ENCODE peak calls at places on chromosomes 1 and 21, in seven cellular contexts. Z is CMK; U is Calu3; M is mesendoderm; T is RWPE2; W is left lung; L is CD8-positive, alpha-beta T cell. Y is an unnamed sample.

GRCh38 chr1:207355060-207355459 is 33.6 kb downstream of the CD55 start:
- DNase-seq in Z (no peak), U (no peak), M (no peak), T (no peak), W (no peak), L (no peak), Y (no peak)

GRCh38 chr1:180144659-180145357 is 9.9 kb upstream of the QSOX1 start:
- DNase-seq in Z (no peak), U (no peak), M (no peak), T (no peak), W (no peak), L (no peak), Y (no peak)

GRCh38 chr1:76477131-76477530 is 390.1 kb upstream of the ST6GALNAC5 start:
- DNase-seq in Z (no peak), U (no peak), M (no peak), T (no peak), W (no peak), L (no peak), Y (no peak)

GRCh38 chr21:32253215-32253641 is 25.6 kb downstream of the MIS18A start:
- DNase-seq in Z (no peak), U (no peak), M (no peak), T (no peak), W (no peak), L (no peak), Y (no peak)

GRCh38 chr1:147651466-147651865 is 18.9 kb downstream of the ACP6 start:
- DNase-seq in Z (no peak), U (no peak), M (peak), T (no peak), W (peak), L (no peak), Y (no peak)

GRCh38 chr1:206935491-206936067 is 10.7 kb downstream of the PIGR start:
- DNase-seq in Z (peak), U (peak), M (peak), T (no peak), W (no peak), L (peak), Y (no peak)

GRCh38 chr1:171441278-171441677 is 44.1 kb upstream of the PRRC2C start:
- DNase-seq in Z (no peak), U (no peak), M (no peak), T (no peak), W (no peak), L (no peak), Y (no peak)

GRCh38 chr1:183197762-183198161 is 11.7 kb downstream of the LAMC2 start:
- DNase-seq in Z (no peak), U (no peak), M (no peak), T (no peak), W (no peak), L (no peak), Y (no peak)

GRCh38 chr1:82139751-82140468 is 339.2 kb downstream of the ADGRL2 start:
- DNase-seq in Z (no peak), U (no peak), M (no peak), T (no peak), W (no peak), L (no peak), Y (no peak)

GRCh38 chr21:30014883-30015282 is 75.1 kb upstream of the GRIK1 start:
- DNase-seq in Z (no peak), U (no peak), M (no peak), T (no peak), W (no peak), L (no peak), Y (no peak)

GRCh38 chr21:38479641-38480515 is 18.4 kb downstream of the ERG start:
- DNase-seq in Z (no peak), U (no peak), M (no peak), T (no peak), W (no peak), L (no peak), Y (no peak)

Y was measured in activated T-helper 9 cell treated with anti-CD3 and anti-CD28 coated beads, Interleukin-2, amount 50 U/mL, for 16 hours.